ENCODE peak calls at places on chromosomes 4 and X, in nine cellular contexts. One of them, this sample, is unnamed.

GRCh38 chr4:143768007-143768591 is 67.6 kb upstream of the FREM3 start:
- DNase-seq in kidney epithelial cell: no peak
- DNase-seq in K562: no peak
- DNase-seq in tibial artery: no peak
- DNase-seq in osteocyte: no peak
- DNase-seq in lower lobe of right lung: no peak
- DNase-seq in suprapubic skin: no peak
- DNase-seq in stomach: no peak
- DNase-seq in bronchial epithelial cell: no peak
- DNase-seq in this sample: no peak

GRCh38 chr4:108210989-108211725 is 42.4 kb upstream of the LEF1 start:
- DNase-seq in osteocyte: no peak
- DNase-seq in tibial artery: no peak
- DNase-seq in kidney epithelial cell: peak; percentile 23
- DNase-seq in bronchial epithelial cell: peak; percentile 87
- DNase-seq in K562: no peak
- DNase-seq in suprapubic skin: no peak
- DNase-seq in stomach: no peak
- DNase-seq in lower lobe of right lung: no peak
- DNase-seq in this sample: no peak

GRCh38 chr4:102525099-102525498 is 23.9 kb downstream of the NFKB1 start:
- DNase-seq in K562: no peak
- DNase-seq in osteocyte: no peak
- DNase-seq in bronchial epithelial cell: peak; percentile 59
- DNase-seq in tibial artery: no peak
- DNase-seq in stomach: no peak
- DNase-seq in lower lobe of right lung: no peak
- DNase-seq in kidney epithelial cell: no peak
- DNase-seq in suprapubic skin: no peak
- DNase-seq in this sample: peak; percentile 48

GRCh38 chrX:132409780-132410556 is 78.9 kb downstream of the MBNL3 start:
- DNase-seq in tibial artery: no peak
- DNase-seq in kidney epithelial cell: no peak
- DNase-seq in K562: no peak
- DNase-seq in suprapubic skin: no peak
- DNase-seq in lower lobe of right lung: no peak
- DNase-seq in stomach: no peak
- DNase-seq in bronchial epithelial cell: no peak
- DNase-seq in osteocyte: no peak
- DNase-seq in this sample: no peak

GRCh38 chr4:90958256-90958895 is 831.2 kb downstream of the CCSER1 start:
- DNase-seq in bronchial epithelial cell: peak; percentile 89
- DNase-seq in kidney epithelial cell: peak; percentile 91
- DNase-seq in suprapubic skin: no peak
- DNase-seq in stomach: no peak
- DNase-seq in K562: no peak
- DNase-seq in tibial artery: no peak
- DNase-seq in lower lobe of right lung: no peak
- DNase-seq in osteocyte: no peak
- DNase-seq in this sample: no peak

GRCh38 chr4:158724647-158725046 is 1.5 kb upstream of the PPID start:
- DNase-seq in lower lobe of right lung: no peak
- DNase-seq in stomach: no peak
- DNase-seq in kidney epithelial cell: no peak
- DNase-seq in K562: no peak
- DNase-seq in suprapubic skin: no peak
- DNase-seq in bronchial epithelial cell: no peak
- DNase-seq in tibial artery: no peak
- DNase-seq in osteocyte: no peak
- DNase-seq in this sample: no peak

GRCh38 chrX:120315776-120316175 is 4.5 kb upstream of the TMEM255A start:
- DNase-seq in suprapubic skin: no peak
- DNase-seq in K562: no peak
- DNase-seq in bronchial epithelial cell: peak; percentile 52
- DNase-seq in stomach: no peak
- DNase-seq in osteocyte: no peak
- DNase-seq in kidney epithelial cell: no peak
- DNase-seq in tibial artery: no peak
- DNase-seq in lower lobe of right lung: no peak
- DNase-seq in this sample: no peak

GRCh38 chr4:20883231-20883630 is 183.0 kb downstream of the PACRGL start:
- DNase-seq in K562: no peak
- DNase-seq in tibial artery: no peak
- DNase-seq in lower lobe of right lung: no peak
- DNase-seq in suprapubic skin: no peak
- DNase-seq in bronchial epithelial cell: no peak
- DNase-seq in kidney epithelial cell: peak; percentile 71
- DNase-seq in osteocyte: no peak
- DNase-seq in stomach: no peak
- DNase-seq in this sample: no peak

GRCh38 chr4:36990108-36990872 is 254.3 kb upstream of the NWD2 start:
- DNase-seq in tibial artery: no peak
- DNase-seq in kidney epithelial cell: no peak
- DNase-seq in lower lobe of right lung: no peak
- DNase-seq in K562: no peak
- DNase-seq in suprapubic skin: no peak
- DNase-seq in osteocyte: no peak
- DNase-seq in stomach: no peak
- DNase-seq in bronchial epithelial cell: no peak
- DNase-seq in this sample: no peak

GRCh38 chr4:15799703-15800102 is 21.6 kb downstream of the CD38 start:
- DNase-seq in lower lobe of right lung: no peak
- DNase-seq in osteocyte: no peak
- DNase-seq in suprapubic skin: no peak
- DNase-seq in stomach: no peak
- DNase-seq in kidney epithelial cell: no peak
- DNase-seq in bronchial epithelial cell: no peak
- DNase-seq in tibial artery: no peak
- DNase-seq in K562: no peak
- DNase-seq in this sample: no peak

GRCh38 chrX:105190252-105190853 is 30.1 kb downstream of the TEX13A start:
- DNase-seq in K562: peak; percentile 9
- DNase-seq in osteocyte: no peak
- DNase-seq in lower lobe of right lung: no peak
- DNase-seq in kidney epithelial cell: no peak
- DNase-seq in stomach: no peak
- DNase-seq in suprapubic skin: no peak
- DNase-seq in bronchial epithelial cell: peak; percentile 27
- DNase-seq in tibial artery: no peak
- DNase-seq in this sample: no peak

GRCh38 chrX:2928583-2929434 is at the start of gene ARSD:
- DNase-seq in lower lobe of right lung: peak; percentile 96
- DNase-seq in stomach: peak; percentile 95
- DNase-seq in K562: no peak
- DNase-seq in bronchial epithelial cell: peak; percentile 64
- DNase-seq in suprapubic skin: peak; percentile 92
- DNase-seq in kidney epithelial cell: peak; percentile 75
- DNase-seq in osteocyte: peak; percentile 93
- DNase-seq in tibial artery: peak; percentile 94
- DNase-seq in this sample: peak; percentile 89

GRCh38 chr4:154622598-154622997 is 10.1 kb upstream of the FGG start:
- DNase-seq in bronchial epithelial cell: peak; percentile 51
- DNase-seq in osteocyte: no peak
- DNase-seq in suprapubic skin: no peak
- DNase-seq in K562: peak; percentile 58
- DNase-seq in stomach: no peak
- DNase-seq in lower lobe of right lung: no peak
- DNase-seq in kidney epithelial cell: no peak
- DNase-seq in tibial artery: no peak
- DNase-seq in this sample: no peak

GRCh38 chrX:65668362-65669310 is 1.2 kb downstream of the MSN start:
- DNase-seq in stomach: peak; percentile 30
- DNase-seq in tibial artery: peak; percentile 92
- DNase-seq in lower lobe of right lung: peak; percentile 73
- DNase-seq in osteocyte: no peak
- DNase-seq in bronchial epithelial cell: peak; percentile 66
- DNase-seq in kidney epithelial cell: no peak
- DNase-seq in suprapubic skin: no peak
- DNase-seq in K562: peak; percentile 59
- DNase-seq in this sample: peak; percentile 72

GRCh38 chrX:154481195-154481594 is 2.1 kb upstream of the LAGE3 start:
- DNase-seq in osteocyte: no peak
- DNase-seq in suprapubic skin: no peak
- DNase-seq in lower lobe of right lung: no peak
- DNase-seq in kidney epithelial cell: no peak
- DNase-seq in bronchial epithelial cell: no peak
- DNase-seq in K562: no peak
- DNase-seq in stomach: no peak
- DNase-seq in tibial artery: no peak
- DNase-seq in this sample: no peak

GRCh38 chrX:55011294-55011693 is 11.1 kb downstream of the APEX2 start:
- DNase-seq in K562: peak; percentile 32
- DNase-seq in tibial artery: no peak
- DNase-seq in osteocyte: no peak
- DNase-seq in stomach: no peak
- DNase-seq in kidney epithelial cell: no peak
- DNase-seq in lower lobe of right lung: no peak
- DNase-seq in suprapubic skin: no peak
- DNase-seq in bronchial epithelial cell: no peak
- DNase-seq in this sample: no peak
- TF ChIP-seq CTCF in K562: peak; percentile 26
- TF ChIP-seq CTCF in tibial artery: no peak
- TF ChIP-seq CTCF in osteocyte: peak; percentile 49
- TF ChIP-seq CTCF in stomach: no peak
- TF ChIP-seq CTCF in kidney epithelial cell: peak; percentile 21
- TF ChIP-seq CTCF in lower lobe of right lung: peak; percentile 9
- TF ChIP-seq CTCF in suprapubic skin: no peak
- TF ChIP-seq CTCF in bronchial epithelial cell: peak; percentile 9
- TF ChIP-seq CTCF in this sample: no peak

DNA sequence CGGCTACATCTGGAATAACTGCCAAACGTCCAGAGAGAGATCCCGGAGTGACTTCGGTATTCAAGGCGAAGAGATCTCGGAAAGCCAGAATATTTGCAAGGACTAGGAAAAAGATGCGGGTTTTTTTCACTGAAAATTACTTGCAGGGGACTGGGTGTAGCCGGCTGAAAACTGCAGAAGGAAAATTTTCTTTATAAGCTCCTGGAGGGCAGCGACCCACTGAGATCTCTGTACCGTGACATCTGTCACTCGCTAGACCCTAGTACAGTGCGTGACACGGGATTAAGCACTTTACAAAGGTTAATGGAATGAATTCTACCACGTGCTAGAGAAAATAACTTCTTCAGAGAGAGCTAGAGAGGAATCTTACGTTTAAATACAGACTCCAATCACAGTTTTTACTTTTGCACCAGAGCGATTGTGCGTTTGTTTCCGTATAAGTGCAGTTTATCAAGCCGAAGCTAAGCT is 1.1 kb upstream of the LCORL start:
- DNase-seq in lower lobe of right lung: no peak
- DNase-seq in K562: no peak
- DNase-seq in tibial artery: no peak
- DNase-seq in suprapubic skin: no peak
- DNase-seq in osteocyte: no peak
- DNase-seq in stomach: no peak
- DNase-seq in kidney epithelial cell: no peak
- DNase-seq in bronchial epithelial cell: no peak
- DNase-seq in this sample: no peak
- TF ChIP-seq CTCF in lower lobe of right lung: no peak
- TF ChIP-seq CTCF in K562: no peak
- TF ChIP-seq CTCF in tibial artery: no peak
- TF ChIP-seq CTCF in suprapubic skin: no peak
- TF ChIP-seq CTCF in osteocyte: no peak
- TF ChIP-seq CTCF in stomach: no peak
- TF ChIP-seq CTCF in kidney epithelial cell: no peak
- TF ChIP-seq CTCF in bronchial epithelial cell: no peak
- TF ChIP-seq CTCF in this sample: no peak

GRCh38 chr4:103786014-103786413 is 66.2 kb upstream of the TACR3 start:
- DNase-seq in tibial artery: no peak
- DNase-seq in bronchial epithelial cell: peak; percentile 46
- DNase-seq in suprapubic skin: no peak
- DNase-seq in osteocyte: no peak
- DNase-seq in stomach: no peak
- DNase-seq in kidney epithelial cell: no peak
- DNase-seq in lower lobe of right lung: no peak
- DNase-seq in K562: peak; percentile 12
- DNase-seq in this sample: no peak
- TF ChIP-seq CTCF in tibial artery: no peak
- TF ChIP-seq CTCF in bronchial epithelial cell: peak; percentile 73
- TF ChIP-seq CTCF in suprapubic skin: no peak
- TF ChIP-seq CTCF in osteocyte: peak; percentile 42
- TF ChIP-seq CTCF in stomach: no peak
- TF ChIP-seq CTCF in kidney epithelial cell: peak; percentile 42
- TF ChIP-seq CTCF in lower lobe of right lung: peak; percentile 23
- TF ChIP-seq CTCF in K562: peak; percentile 52
- TF ChIP-seq CTCF in this sample: no peak

GRCh38 chr4:83112239-83112638 is 2.3 kb downstream of the PLAC8 start:
- DNase-seq in suprapubic skin: no peak
- DNase-seq in stomach: no peak
- DNase-seq in K562: no peak
- DNase-seq in kidney epithelial cell: no peak
- DNase-seq in lower lobe of right lung: no peak
- DNase-seq in bronchial epithelial cell: no peak
- DNase-seq in tibial artery: no peak
- DNase-seq in osteocyte: no peak
- DNase-seq in this sample: no peak

GRCh38 chr4:83109480-83110221 is 4.9 kb downstream of the PLAC8 start:
- DNase-seq in lower lobe of right lung: peak; percentile 66
- DNase-seq in osteocyte: no peak
- DNase-seq in bronchial epithelial cell: peak; percentile 16
- DNase-seq in kidney epithelial cell: no peak
- DNase-seq in tibial artery: no peak
- DNase-seq in stomach: peak; percentile 53
- DNase-seq in suprapubic skin: no peak
- DNase-seq in K562: no peak
- DNase-seq in this sample: no peak

GRCh38 chr4:83108101-83108861 is 6.2 kb downstream of the PLAC8 start:
- DNase-seq in bronchial epithelial cell: no peak
- DNase-seq in K562: no peak
- DNase-seq in tibial artery: no peak
- DNase-seq in suprapubic skin: no peak
- DNase-seq in kidney epithelial cell: no peak
- DNase-seq in lower lobe of right lung: no peak
- DNase-seq in osteocyte: no peak
- DNase-seq in stomach: no peak
- DNase-seq in this sample: no peak

GRCh38 chr4:83110970-83111369 is 3.6 kb downstream of the PLAC8 start:
- DNase-seq in lower lobe of right lung: no peak
- DNase-seq in bronchial epithelial cell: no peak
- DNase-seq in stomach: no peak
- DNase-seq in suprapubic skin: no peak
- DNase-seq in tibial artery: no peak
- DNase-seq in kidney epithelial cell: no peak
- DNase-seq in K562: no peak
- DNase-seq in osteocyte: no peak
- DNase-seq in this sample: no peak

DNA sequence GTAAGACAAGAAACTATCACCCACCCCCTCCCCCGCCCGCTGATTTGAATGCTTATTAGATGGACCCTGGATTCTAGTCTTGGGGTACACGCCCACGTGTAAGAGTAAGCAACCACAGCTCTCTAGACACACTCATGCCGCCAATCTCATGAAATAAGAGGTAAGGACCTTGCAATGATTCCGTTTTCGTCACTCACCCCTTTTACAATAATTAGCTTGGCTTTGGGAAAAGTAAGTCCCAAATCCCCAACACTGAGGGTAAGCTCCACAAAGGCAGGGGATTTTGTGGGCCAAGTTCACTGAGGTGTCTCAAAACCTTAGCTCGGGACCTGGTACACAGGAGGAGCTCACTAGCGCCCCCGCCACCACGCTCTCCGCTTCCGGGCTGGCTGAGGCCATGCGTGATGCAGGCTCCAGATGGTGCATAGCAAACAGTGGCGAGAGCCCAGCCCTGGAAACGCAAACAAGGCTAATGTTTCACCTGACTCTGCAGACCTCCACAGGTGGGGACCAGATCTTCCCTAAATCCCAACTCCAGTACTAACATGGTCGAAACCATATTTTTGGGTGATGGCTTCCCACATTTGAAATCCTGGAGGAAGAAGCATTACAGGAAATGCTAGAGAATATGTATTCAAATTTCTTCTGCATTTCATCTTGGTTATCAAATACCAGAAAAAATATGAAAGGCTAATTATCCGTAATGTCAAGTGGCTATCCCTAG is 4.1 kb downstream of the PLAC8 start:
- DNase-seq in stomach: peak; percentile 94
- DNase-seq in osteocyte: peak; percentile 91
- DNase-seq in K562: no peak
- DNase-seq in suprapubic skin: peak; percentile 89
- DNase-seq in kidney epithelial cell: no peak
- DNase-seq in lower lobe of right lung: peak; percentile 93
- DNase-seq in tibial artery: peak; percentile 85
- DNase-seq in bronchial epithelial cell: peak; percentile 77
- DNase-seq in this sample: peak; percentile 82
- TF ChIP-seq CTCF in stomach: peak; percentile 41
- TF ChIP-seq CTCF in osteocyte: peak; percentile 75
- TF ChIP-seq CTCF in K562: peak; percentile 36
- TF ChIP-seq CTCF in suprapubic skin: no peak
- TF ChIP-seq CTCF in kidney epithelial cell: peak; percentile 93
- TF ChIP-seq CTCF in lower lobe of right lung: peak; percentile 60
- TF ChIP-seq CTCF in tibial artery: no peak
- TF ChIP-seq CTCF in bronchial epithelial cell: peak; percentile 96
- TF ChIP-seq CTCF in this sample: peak; percentile 78